ENCODE peak calls at places on chromosomes 6 and 20, in four cellular contexts. One of them, this sample, is unnamed.

GRCh38 chr6:135274561-135275293 is 93.6 kb downstream of the MYB start:
- DNase-seq in H54: no peak
- DNase-seq in aorta: no peak
- DNase-seq in AG09309: no peak
- DNase-seq in this sample: no peak

GRCh38 chr6:51182884-51183283 is 364.2 kb downstream of the TFAP2B start:
- DNase-seq in H54: no peak
- DNase-seq in AG09309: no peak
- DNase-seq in aorta: no peak
- DNase-seq in this sample: no peak

GRCh38 chr6:137883400-137883888 is 16.4 kb downstream of the TNFAIP3 start:
- DNase-seq in AG09309: no peak
- DNase-seq in H54: no peak
- DNase-seq in aorta: no peak
- DNase-seq in this sample: no peak

GRCh38 chr20:5402903-5403531 is 86.3 kb upstream of the PROKR2 start:
- DNase-seq in aorta: no peak
- DNase-seq in H54: peak
- DNase-seq in AG09309: no peak
- DNase-seq in this sample: peak

GRCh38 chr6:158131926-158132325 is 36.1 kb downstream of the SERAC1 start:
- DNase-seq in H54: no peak
- DNase-seq in AG09309: no peak
- DNase-seq in aorta: no peak
- DNase-seq in this sample: peak

GRCh38 chr20:9038791-9039190 is 30.1 kb upstream of the PLCB4 start:
- DNase-seq in aorta: no peak
- DNase-seq in H54: no peak
- DNase-seq in AG09309: peak
- DNase-seq in this sample: no peak

GRCh38 chr6:24858154-24858801 is 59.6 kb upstream of the ARMH2 start:
- DNase-seq in aorta: no peak
- DNase-seq in AG09309: peak
- DNase-seq in H54: no peak
- DNase-seq in this sample: peak

GRCh38 chr6:52059821-52060220 is 27.6 kb downstream of the PKHD1 start:
- DNase-seq in AG09309: no peak
- DNase-seq in H54: no peak
- DNase-seq in aorta: no peak
- DNase-seq in this sample: no peak

GRCh38 chr6:147347179-147347881 is 143.1 kb downstream of the STXBP5 start:
- DNase-seq in AG09309: no peak
- DNase-seq in H54: no peak
- DNase-seq in aorta: no peak
- DNase-seq in this sample: no peak

GRCh38 chr20:11168026-11168425 is 494.2 kb upstream of the JAG1 start:
- DNase-seq in H54: no peak
- DNase-seq in AG09309: no peak
- DNase-seq in aorta: no peak
- DNase-seq in this sample: no peak

GRCh38 chr6:105968230-105968954 is 117.7 kb upstream of the PRDM1 start:
- DNase-seq in AG09309: no peak
- DNase-seq in aorta: no peak
- DNase-seq in H54: no peak
- DNase-seq in this sample: no peak

GRCh38 chr6:167804281-167805013 is 22.3 kb upstream of the AFDN start:
- DNase-seq in aorta: no peak
- DNase-seq in AG09309: no peak
- DNase-seq in H54: no peak
- DNase-seq in this sample: no peak

This sample was measured in small intestine.